ENCODE peak calls at places on chromosomes 5 and 9, in five cellular contexts. P is H1, E is HepG2, Z is K562, M is GM12878. X is an unnamed sample.

GRCh38 chr5:110965773-110966581 is 105.5 kb upstream of the TSLP start:
- DNase-seq in P (no peak), Z (no peak), E (no peak), M (no peak), X (no peak)

GRCh38 chr5:148147415-148147814 is 20.9 kb upstream of the SPINK14 start:
- DNase-seq in M (no peak), P (no peak), Z (no peak), E (peak; percentile 81), X (no peak)

GRCh38 chr5:32057157-32058096 is 116.7 kb downstream of the GOLPH3 start:
- DNase-seq in M (no peak), Z (no peak), E (no peak), P (no peak), X (peak; percentile 15)

GRCh38 chr9:110329676-110330235 is 7.9 kb downstream of the TXNDC8 start:
- DNase-seq in M (no peak), E (no peak), P (no peak), Z (no peak), X (no peak)

GRCh38 chr9:100759166-100759565 is 181.3 kb downstream of the CAVIN4 start:
- DNase-seq in M (no peak), Z (no peak), E (no peak), P (no peak), X (no peak)

GRCh38 chr5:124583469-124584350 is 162.7 kb downstream of the ZNF608 start:
- DNase-seq in P (no peak), Z (peak; percentile 28), E (peak; percentile 65), M (peak; percentile 89), X (peak; percentile 40)

GRCh38 chr5:158869092-158869491 is 230.6 kb downstream of the EBF1 start:
- DNase-seq in M (no peak), E (no peak), Z (no peak), P (no peak), X (no peak)

GRCh38 chr5:57499262-57500050 is 16.8 kb upstream of the ACTBL2 start:
- DNase-seq in P (no peak), Z (peak; percentile 39), M (peak; percentile 44), E (peak; percentile 5), X (peak; percentile 62)

DNA sequence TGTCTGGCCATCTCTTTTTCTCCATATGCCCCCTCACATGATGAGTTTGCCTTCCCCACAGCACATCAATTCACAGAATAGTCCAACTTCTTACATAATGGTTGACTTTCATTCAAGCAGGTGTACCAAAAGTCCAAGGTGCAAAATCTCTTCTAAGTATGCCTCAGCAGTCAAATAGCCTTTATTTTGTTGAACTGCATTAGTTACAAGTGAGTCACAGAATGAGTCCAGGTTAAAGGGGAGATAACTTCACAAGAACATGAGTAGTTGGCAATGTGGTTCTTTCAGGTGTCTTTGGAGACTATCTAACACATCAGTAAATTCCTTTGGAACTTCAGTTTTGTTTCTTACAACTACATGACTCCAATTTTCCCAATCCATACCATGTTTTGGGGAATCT is 672.5 kb downstream of the PRELID2 start:
- DNase-seq in Z (no peak), P (no peak), M (no peak), E (peak; percentile 2), X (no peak)
- TF ChIP-seq SRF in Z (no peak), P (no peak), M (no peak), E (no peak), X (no peak)

GRCh38 chr5:131745594-131746175 is 51.1 kb downstream of the FNIP1 start:
- DNase-seq in M (no peak), Z (peak; percentile 37), P (no peak), E (no peak), X (no peak)
- TF ChIP-seq YY1 in M (no peak), Z (no peak), P (no peak), E (no peak), X (no peak)

DNA sequence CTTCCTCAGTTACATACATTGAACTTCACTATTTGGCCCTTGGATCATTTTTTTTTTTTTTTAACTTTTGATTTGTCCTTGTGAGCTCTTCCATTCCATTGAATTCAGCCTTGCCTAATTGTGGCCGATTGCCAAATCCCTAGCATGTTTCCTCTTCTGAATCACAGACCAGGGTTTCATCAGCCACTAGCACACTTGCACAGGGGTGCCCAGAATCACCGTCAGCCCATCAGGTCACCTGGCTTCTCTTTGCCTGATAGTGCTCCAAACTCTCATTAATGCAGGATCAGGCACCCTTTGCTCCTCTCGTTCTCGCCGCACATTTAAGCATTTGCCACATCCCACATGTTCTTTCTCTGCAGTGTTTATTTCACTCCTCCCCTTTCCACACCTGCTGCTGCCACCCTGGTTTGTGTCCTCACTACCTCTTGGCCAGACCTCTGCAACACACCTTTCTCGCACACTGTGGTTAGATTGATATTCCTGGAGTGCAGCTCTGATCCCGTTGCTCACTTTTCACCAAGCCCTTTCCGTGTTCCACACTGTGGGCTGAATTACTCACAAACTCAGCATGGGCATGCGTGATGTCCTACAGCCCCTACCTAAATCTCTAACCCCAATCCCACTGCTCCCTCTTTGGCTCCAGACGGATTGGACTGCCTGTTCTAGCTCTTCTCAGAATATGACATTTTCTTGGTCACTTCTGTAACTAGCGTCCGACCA is 9.8 kb downstream of the PIK3R1 start:
- DNase-seq in E (peak; percentile 23), Z (no peak), M (no peak), P (no peak), X (no peak)
- TF ChIP-seq SRF in E (no peak), Z (no peak), M (no peak), P (no peak), X (no peak)

DNA sequence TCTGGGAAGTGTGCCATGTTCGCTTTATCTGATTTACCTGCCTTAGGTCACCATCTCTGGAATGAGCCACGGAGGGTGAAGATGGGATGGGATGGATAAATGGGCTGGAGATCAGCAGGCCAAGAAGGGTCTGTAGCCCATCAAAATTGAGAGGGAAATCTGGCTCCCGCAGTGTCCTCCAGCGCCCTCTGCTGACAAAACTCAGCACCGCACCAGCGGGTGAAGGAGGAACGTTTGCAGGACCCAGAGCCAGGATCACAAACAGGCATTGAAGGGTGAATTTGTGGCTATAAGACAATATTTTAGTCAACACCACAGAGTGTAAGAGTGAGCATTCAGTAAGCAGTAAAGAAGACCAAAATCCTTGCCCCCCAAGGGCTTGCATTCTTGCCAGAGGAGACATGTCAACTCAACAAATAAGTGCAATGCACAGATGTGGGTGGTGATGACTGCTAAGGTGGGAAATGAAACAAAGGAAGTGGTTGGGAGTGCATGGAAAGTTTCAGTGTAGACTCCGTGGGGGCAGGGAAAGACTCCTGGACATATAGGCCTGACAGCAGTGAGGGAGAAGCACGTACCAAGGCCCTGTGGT is 124.4 kb downstream of the TENT4A start:
- DNase-seq in Z (peak; percentile 66), E (no peak), P (peak; percentile 96), M (no peak), X (no peak)
- TF ChIP-seq YY1 in Z (no peak), E (no peak), P (no peak), M (peak; percentile 22), X (no peak)

DNA sequence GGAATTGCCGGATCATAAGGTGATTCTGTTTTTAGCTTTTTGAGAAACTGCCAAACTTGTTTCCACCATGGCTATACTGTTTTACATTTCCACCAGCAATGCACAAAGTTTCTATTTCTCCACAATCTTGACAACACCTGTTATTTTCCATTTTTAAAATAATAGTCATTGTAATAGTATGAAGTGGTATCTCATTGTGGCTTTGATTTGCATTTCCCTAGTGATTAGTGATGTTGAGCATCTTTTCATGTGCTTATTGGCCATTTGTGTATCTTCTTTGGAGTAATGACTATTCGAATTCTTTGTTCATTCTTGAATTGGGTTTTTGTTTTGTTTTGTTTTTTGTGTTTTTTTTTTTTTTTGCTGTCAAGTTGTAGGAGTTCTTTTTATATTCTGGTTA is 4.9 kb downstream of the GARNL3 start:
- DNase-seq in E (no peak), Z (no peak), M (no peak), P (no peak), X (no peak)
- TF ChIP-seq SRF in E (no peak), Z (no peak), M (no peak), P (no peak), X (no peak)

DNA sequence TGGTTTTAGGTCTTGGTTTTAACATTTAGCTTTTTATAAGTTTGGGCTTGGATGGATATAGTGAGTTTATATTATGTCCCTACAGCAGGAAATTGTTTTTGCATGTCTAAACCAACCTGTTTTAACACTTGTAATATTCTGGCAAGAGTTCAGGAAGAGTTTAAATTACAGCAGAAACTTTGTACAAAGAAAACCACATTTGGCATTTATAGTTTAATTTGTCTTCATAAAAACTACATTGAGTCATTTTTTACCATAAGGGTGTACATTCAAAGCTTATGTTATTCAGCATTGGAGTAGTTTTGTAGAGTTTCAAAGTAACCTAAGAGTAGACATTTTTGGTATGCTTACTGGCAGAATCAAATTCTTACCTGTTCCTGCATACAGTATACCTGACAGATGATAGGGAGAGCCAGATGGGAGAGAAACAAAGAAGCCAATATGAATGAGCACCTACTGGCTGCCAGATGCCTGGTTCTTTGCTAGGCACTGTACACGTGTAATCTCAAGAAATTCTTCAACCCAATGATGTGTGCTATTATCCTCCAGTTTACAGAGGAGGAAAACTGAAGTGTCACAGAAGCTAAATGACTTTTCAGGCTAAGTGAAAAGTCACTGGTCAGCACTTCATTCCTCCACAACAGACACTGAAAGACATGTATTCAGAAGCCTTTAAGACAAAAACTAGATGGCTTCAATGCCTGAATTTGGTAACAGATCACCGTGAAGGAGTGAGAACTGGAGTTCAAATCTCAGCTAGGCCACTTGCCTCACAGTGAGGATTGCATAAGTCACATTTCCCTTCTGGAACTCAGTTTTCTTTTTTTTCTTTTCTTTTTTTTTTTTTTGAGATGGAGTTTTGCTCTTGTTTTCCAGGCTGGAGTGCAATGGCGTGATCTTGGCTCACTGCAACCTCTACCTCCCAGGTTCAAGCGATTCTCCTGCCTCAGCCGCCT is 25.9 kb upstream of the ECM2 start:
- DNase-seq in M (no peak), E (no peak), P (no peak), Z (no peak), X (no peak)
- TF ChIP-seq YY1 in M (no peak), E (no peak), P (no peak), Z (no peak), X (no peak)

DNA sequence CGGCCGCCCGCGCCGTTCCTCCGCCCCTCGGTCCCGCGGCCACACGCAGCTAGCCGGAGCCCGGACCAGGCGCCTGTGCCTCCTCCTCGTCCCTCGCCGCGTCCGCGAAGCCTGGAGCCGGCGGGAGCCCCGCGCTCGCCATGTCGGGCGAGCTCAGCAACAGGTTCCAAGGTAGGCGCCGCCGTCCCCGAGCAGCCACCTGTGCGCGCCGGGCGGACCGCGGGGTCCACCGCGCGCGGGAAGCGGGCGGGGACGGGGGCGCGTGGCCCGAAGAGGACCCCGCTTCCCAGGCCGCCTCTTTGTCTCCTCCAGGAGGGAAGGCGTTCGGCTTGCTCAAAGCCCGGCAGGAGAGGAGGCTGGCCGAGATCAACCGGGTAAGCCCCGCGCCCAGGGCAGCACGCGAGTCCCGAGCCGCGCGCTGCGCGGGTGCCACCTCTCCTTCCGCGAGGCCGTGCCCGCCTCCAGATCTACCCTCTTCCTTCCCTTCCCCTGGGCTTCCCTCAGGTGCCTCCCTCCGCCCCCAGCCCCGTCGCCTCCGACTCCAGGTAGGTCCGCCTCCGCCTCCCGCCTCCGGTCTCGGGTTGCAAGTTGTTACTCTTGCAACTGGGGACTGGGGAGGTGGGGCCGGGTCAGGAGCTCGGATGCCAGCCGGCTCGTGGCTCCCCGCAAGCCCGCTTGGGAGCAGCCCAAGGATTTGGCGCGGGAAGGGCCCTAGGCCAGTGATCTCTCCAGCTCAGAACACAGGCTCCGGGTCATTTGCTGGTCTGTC is at the start of gene AIF1L:
- DNase-seq in P (peak; percentile 91), M (no peak), Z (peak; percentile 99), E (no peak), X (peak; percentile 29)
- TF ChIP-seq SRF in P (no peak), M (no peak), Z (no peak), E (no peak), X (no peak)